ENCODE peak calls at places on chromosome 5, in four cellular contexts. B is coronary artery, Y is astrocyte of the cerebellum, J is AG08396. V is an unnamed sample.

GRCh38 chr5:62593331-62593730 is 14.7 kb downstream of the LRRC70 start:
- DNase-seq in B (no peak), Y (no peak), J (no peak), V (no peak)

GRCh38 chr5:41650131-41650530 is 139.7 kb upstream of the PLCXD3 start:
- DNase-seq in B (no peak), Y (no peak), J (no peak), V (no peak)

GRCh38 chr5:109374625-109375024 is 35.1 kb downstream of the PJA2 start:
- DNase-seq in B (no peak), Y (no peak), J (no peak), V (no peak)

GRCh38 chr5:139459451-139459934 is 3.0 kb downstream of the ECSCR start:
- DNase-seq in B (no peak), Y (no peak), J (no peak), V (no peak)

GRCh38 chr5:81768960-81769452 is 18.1 kb upstream of the SSBP2 start:
- DNase-seq in B (no peak), Y (peak; percentile 31), J (peak; percentile 72), V (peak; percentile 95)

GRCh38 chr5:91189480-91190332 is 193.4 kb downstream of the ARRDC3 start:
- DNase-seq in B (no peak), Y (peak; percentile 84), J (peak; percentile 65), V (peak; percentile 72)

GRCh38 chr5:160064441-160064840 is 54.8 kb downstream of the PWWP2A start:
- DNase-seq in B (no peak), Y (no peak), J (no peak), V (no peak)

GRCh38 chr5:73039082-73039481 is 81.3 kb upstream of the TMEM171 start:
- DNase-seq in B (no peak), Y (no peak), J (no peak), V (peak; percentile 85)

GRCh38 chr5:39355324-39355723 is 9.0 kb downstream of the C9 start:
- DNase-seq in B (no peak), Y (no peak), J (no peak), V (no peak)

GRCh38 chr5:107820339-107820880 is 149.7 kb upstream of the EFNA5 start:
- DNase-seq in B (no peak), Y (no peak), J (no peak), V (no peak)

GRCh38 chr5:71658916-71659661 is 60.0 kb upstream of the CARTPT start:
- DNase-seq in B (no peak), Y (no peak), J (no peak), V (no peak)

GRCh38 chr5:5572983-5573797 is 150.7 kb downstream of the ICE1 start:
- DNase-seq in B (no peak), Y (no peak), J (no peak), V (no peak)

GRCh38 chr5:43773032-43773830 is 170.3 kb downstream of the NNT start:
- DNase-seq in B (no peak), Y (peak; percentile 60), J (peak; percentile 46), V (peak; percentile 25)